ENCODE peak calls at places on chromosomes 4 and X, in five cellular contexts. N is esophagus muscularis mucosa, Z is K562, B is ovary, X is A549. D is an unnamed sample.
A peak's percentile ranks its signal among the peaks of the same experiment; 100 is the strongest.

GRCh38 chrX:74613350-74614192 is 853 bp downstream of the RLIM start:
- DNase-seq in N (no peak), Z (peak; percentile 12), B (no peak), X (peak; percentile 23), D (no peak)

GRCh38 chr4:156291317-156291716 is 337.7 kb upstream of the CTSO start:
- DNase-seq in N (no peak), Z (no peak), B (no peak), X (no peak), D (no peak)

GRCh38 chr4:163554870-163555465 is 60.5 kb downstream of the TMA16 start:
- DNase-seq in N (no peak), Z (no peak), B (no peak), X (no peak), D (no peak)

GRCh38 chr4:127240721-127241120 is 392.0 kb upstream of the INTU start:
- DNase-seq in N (no peak), Z (no peak), B (no peak), X (no peak), D (no peak)

GRCh38 chr4:1445716-1446445 is 39.6 kb upstream of the NKX1-1 start:
- DNase-seq in N (no peak), Z (peak; percentile 1), B (no peak), X (no peak), D (no peak)

GRCh38 chr4:140150636-140150885 is 3.4 kb downstream of the MAML3 start:
- DNase-seq in N (no peak), Z (no peak), B (no peak), X (no peak), D (peak; percentile 87)

GRCh38 chrX:32842053-32842452 is 369.3 kb downstream of the DMD start:
- DNase-seq in N (no peak), Z (no peak), B (no peak), X (no peak), D (no peak)

GRCh38 chr4:1610791-1611500 is 73.2 kb downstream of the FAM53A start:
- DNase-seq in N (no peak), Z (no peak), B (no peak), X (no peak), D (no peak)

GRCh38 chr4:113256946-113257345 is 207.5 kb downstream of the ANK2 start:
- DNase-seq in N (no peak), Z (no peak), B (no peak), X (no peak), D (no peak)

GRCh38 chrX:45172890-45173289 is 27.8 kb downstream of the DIPK2B start:
- DNase-seq in N (no peak), Z (no peak), B (no peak), X (peak; percentile 38), D (no peak)

GRCh38 chrX:112826020-112826419 is 14.6 kb downstream of the AMOT start:
- DNase-seq in N (no peak), Z (no peak), B (no peak), X (no peak), D (no peak)

GRCh38 chr4:26407466-26407865 is 82.8 kb downstream of the CCKAR start:
- DNase-seq in N (no peak), Z (no peak), B (no peak), X (no peak), D (no peak)

GRCh38 chr4:118756958-118757357 is 71.8 kb downstream of the METTL14 start:
- DNase-seq in N (no peak), Z (no peak), B (no peak), X (no peak), D (no peak)

GRCh38 chr4:1326751-1327525 is 20.1 kb upstream of the UVSSA start:
- DNase-seq in N (no peak), Z (no peak), B (no peak), X (no peak), D (no peak)

GRCh38 chr4:152094851-152095700 is 334.3 kb upstream of the GATB start:
- DNase-seq in N (no peak), Z (no peak), B (no peak), X (no peak), D (no peak)

GRCh38 chrX:31551913-31552312 is 480.1 kb upstream of the FTHL17 start:
- DNase-seq in N (no peak), Z (no peak), B (no peak), X (no peak), D (no peak)

GRCh38 chr4:2412534-2412884 is 5.9 kb downstream of the ZFYVE28 start:
- DNase-seq in N (no peak), Z (peak; percentile 66), B (no peak), X (no peak), D (no peak)

GRCh38 chr4:15776871-15777648 is 1.1 kb upstream of the CD38 start:
- DNase-seq in N (no peak), Z (no peak), B (no peak), X (no peak), D (no peak)

GRCh38 chr4:54728342-54728741 is 70.6 kb downstream of the KIT start:
- DNase-seq in N (no peak), Z (no peak), B (no peak), X (no peak), D (no peak)

GRCh38 chr4:10462876-10463275 is 5.7 kb upstream of the ZNF518B start:
- DNase-seq in N (no peak), Z (no peak), B (no peak), X (no peak), D (no peak)

GRCh38 chr4:137676357-137676998 is 144.2 kb upstream of the PCDH18 start:
- DNase-seq in N (no peak), Z (no peak), B (no peak), X (no peak), D (no peak)

GRCh38 chrX:1212532-1212931 is at the start of gene CRLF2:
- DNase-seq in N (no peak), Z (no peak), B (no peak), X (peak; percentile 54), D (no peak)

GRCh38 chr4:98828801-98829200 is 100.1 kb downstream of the EIF4E start:
- DNase-seq in N (no peak), Z (no peak), B (no peak), X (no peak), D (no peak)

GRCh38 chrX:23276475-23276874 is 58.2 kb upstream of the PTCHD1 start:
- DNase-seq in N (no peak), Z (no peak), B (no peak), X (no peak), D (no peak)

GRCh38 chr4:100299019-100299418 is 108.8 kb upstream of the DDIT4L start:
- DNase-seq in N (no peak), Z (no peak), B (no peak), X (no peak), D (no peak)

GRCh38 chrX:39938466-39938865 is 159.3 kb downstream of the BCOR start:
- DNase-seq in N (no peak), Z (no peak), B (no peak), X (no peak), D (no peak)

GRCh38 chrX:39945709-39946108 is 152.0 kb downstream of the BCOR start:
- DNase-seq in N (no peak), Z (no peak), B (no peak), X (no peak), D (no peak)

GRCh38 chrX:39944416-39944815 is 153.3 kb downstream of the BCOR start:
- DNase-seq in N (no peak), Z (no peak), B (no peak), X (no peak), D (no peak)

GRCh38 chrX:39939678-39940077 is 158.1 kb downstream of the BCOR start:
- DNase-seq in N (no peak), Z (no peak), B (no peak), X (no peak), D (no peak)

DNA sequence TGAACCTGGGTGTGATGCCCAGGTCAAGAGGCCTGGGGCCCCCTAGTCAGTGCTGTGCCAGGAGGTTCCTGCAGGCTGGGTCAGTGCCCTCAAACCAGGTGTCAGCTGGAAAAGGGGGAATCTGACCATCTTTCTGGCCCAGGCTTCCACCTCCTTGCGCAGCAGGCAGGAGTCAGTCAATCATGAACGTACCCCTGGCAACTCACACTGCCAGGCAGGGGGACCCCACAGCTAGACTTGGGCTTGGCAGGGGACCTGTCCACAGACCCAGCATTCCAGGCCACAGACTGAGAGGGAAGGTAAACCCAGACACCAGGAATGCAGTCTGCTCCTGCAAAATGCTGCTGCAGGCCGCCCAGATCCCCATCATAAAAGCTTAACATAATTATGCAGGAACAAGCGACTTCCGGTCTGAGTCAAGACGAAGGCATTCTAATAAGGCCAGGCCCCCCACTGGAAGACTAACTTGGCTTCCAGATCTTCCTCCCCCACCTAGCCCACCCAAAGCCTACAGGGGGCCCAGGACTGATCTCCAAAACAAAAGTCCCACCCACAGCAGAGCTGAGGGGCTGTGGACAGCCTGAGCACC is 156.3 kb downstream of the BCOR start:
- DNase-seq in N (no peak), Z (no peak), B (no peak), X (no peak), D (no peak)
- TF ChIP-seq EP300 in N (no peak), Z (no peak), B (no peak), X (no peak), D (no peak)

DNA sequence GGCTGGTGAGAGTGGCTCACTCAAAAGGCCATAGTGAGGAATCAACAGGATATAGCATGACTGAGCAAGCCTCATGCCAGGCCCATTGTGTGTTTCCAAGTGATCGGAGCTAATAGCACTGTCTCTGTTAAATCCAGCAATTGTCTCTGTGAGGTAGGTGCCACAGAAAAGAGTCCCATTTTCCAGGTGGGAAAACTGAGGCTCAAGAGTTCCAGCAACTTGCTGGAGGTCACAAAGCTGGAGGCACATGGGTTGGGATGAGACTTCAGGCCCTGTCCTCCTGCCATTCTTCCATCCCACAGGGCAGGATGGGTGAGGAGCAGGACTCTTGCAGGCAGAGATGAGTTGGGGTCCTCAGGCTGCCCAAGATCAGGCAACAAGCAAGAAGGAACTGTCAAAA is 1.1 kb upstream of the CYTL1 start:
- DNase-seq in N (no peak), Z (no peak), B (no peak), X (no peak), D (no peak)
- TF ChIP-seq POLR2A in N (no peak), Z (no peak), B (no peak), X (no peak), D (no peak)

GRCh38 chr4:177235026-177235425 is 74.6 kb upstream of the NEIL3 start:
- DNase-seq in N (no peak), Z (no peak), B (no peak), X (no peak), D (no peak)

GRCh38 chr4:177228599-177228998 is 81.1 kb upstream of the NEIL3 start:
- DNase-seq in N (no peak), Z (no peak), B (no peak), X (no peak), D (no peak)

GRCh38 chr4:177227636-177228035 is 82.0 kb upstream of the NEIL3 start:
- DNase-seq in N (no peak), Z (no peak), B (no peak), X (no peak), D (no peak)

GRCh38 chr4:177225605-177226004 is 84.1 kb upstream of the NEIL3 start:
- DNase-seq in N (no peak), Z (no peak), B (no peak), X (no peak), D (no peak)

GRCh38 chr4:177229331-177229730 is 80.3 kb upstream of the NEIL3 start:
- DNase-seq in N (no peak), Z (no peak), B (no peak), X (no peak), D (no peak)
- H3K27ac ChIP-seq in N (no peak overlapping the region), Z (peak overlapping the region; percentile 43), B (no peak overlapping the region), X (peak overlapping the region; percentile 27), D (no peak overlapping the region)

DNA sequence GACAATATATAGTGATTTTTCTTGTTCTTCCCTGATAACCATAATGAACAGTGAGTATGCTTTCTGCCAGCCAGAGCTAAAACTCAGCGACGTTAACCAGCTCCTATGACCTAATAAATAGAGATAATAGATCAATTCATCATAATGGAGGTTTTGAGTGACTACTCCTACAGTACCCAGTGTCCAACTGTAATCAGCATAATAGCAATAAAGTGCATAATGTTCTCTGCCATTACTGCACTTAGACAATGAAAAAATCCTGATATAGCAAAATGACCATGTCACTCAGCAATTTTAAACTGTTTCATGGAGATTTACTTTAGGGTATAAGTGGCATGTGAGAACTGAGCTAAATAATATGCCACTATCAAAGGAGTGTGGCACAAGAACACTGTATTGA is 20.6 kb upstream of the TXLNG start:
- DNase-seq in N (no peak), Z (no peak), B (no peak), X (no peak), D (no peak)
- TF ChIP-seq EP300 in N (no peak), Z (no peak), B (no peak), X (no peak), D (no peak)

D was measured in tibial nerve.